ENCODE peak calls at places on chromosomes 3 and 15, in five cellular contexts. I is sigmoid colon, C is thoracic aorta, W is stomach, X is neural progenitor cell. Z is an unnamed sample.

GRCh38 chr15:78915341-78916087 is 29.3 kb downstream of the CTSH start:
- DNase-seq in W (no peak), C (no peak), I (peak), X (no peak), Z (peak)

GRCh38 chr3:23105048-23105447 is 98.1 kb upstream of the UBE2E2 start:
- DNase-seq in I (no peak), C (no peak), W (no peak), X (no peak), Z (no peak)

GRCh38 chr3:42024578-42025387 is 62.9 kb upstream of the ULK4 start:
- DNase-seq in C (no peak), W (no peak), X (peak), I (no peak), Z (no peak)

GRCh38 chr3:97823081-97823480 is 1.3 kb downstream of the CRYBG3 start:
- DNase-seq in I (no peak), X (no peak), C (no peak), W (no peak), Z (no peak)

GRCh38 chr15:33028495-33028894 is 166.0 kb downstream of the FMN1 start:
- DNase-seq in I (no peak), X (no peak), W (no peak), C (no peak), Z (no peak)

GRCh38 chr3:161781381-161781780 is 284.8 kb downstream of the OTOL1 start:
- DNase-seq in X (no peak), W (no peak), I (no peak), C (no peak), Z (no peak)

GRCh38 chr15:55742927-55743614 is at the start of gene PRTG:
- DNase-seq in W (peak), I (peak), X (peak), C (peak), Z (peak)

GRCh38 chr3:9915252-9916141 is 1.4 kb upstream of the IL17RC start:
- DNase-seq in C (no peak), W (peak), X (peak), I (peak), Z (peak)

GRCh38 chr3:14457481-14457880 is 55.1 kb downstream of the SLC6A6 start:
- DNase-seq in I (no peak), C (no peak), X (no peak), W (no peak), Z (no peak)

GRCh38 chr3:179069762-179070390 is 1.7 kb downstream of the ZMAT3 start:
- DNase-seq in W (no peak), X (no peak), I (no peak), C (no peak), Z (no peak)

GRCh38 chr3:159244927-159245326 is 443.1 kb downstream of the MFSD1 start:
- DNase-seq in C (no peak), X (no peak), I (no peak), W (no peak), Z (no peak)

GRCh38 chr3:100257601-100258000 is 3.2 kb upstream of the TBC1D23 start:
- DNase-seq in C (no peak), W (no peak), X (no peak), I (no peak), Z (no peak)

GRCh38 chr15:32717290-32718081 is at the start of gene GREM1:
- DNase-seq in I (peak), C (no peak), X (peak), W (no peak), Z (no peak)

GRCh38 chr3:185488465-185488864 is 10.4 kb downstream of the TMEM41A start:
- DNase-seq in W (no peak), C (no peak), X (no peak), I (no peak), Z (no peak)

GRCh38 chr3:85821130-85821756 is 862.5 kb downstream of the CADM2 start:
- DNase-seq in W (peak), I (no peak), X (peak), C (no peak), Z (no peak)

GRCh38 chr15:77486542-77487478 is 66.1 kb downstream of the HMG20A start:
- DNase-seq in X (no peak), I (no peak), W (no peak), C (no peak), Z (no peak)

GRCh38 chr3:73623996-73624362 is 762 bp downstream of the PDZRN3 start:
- DNase-seq in W (peak), I (peak), C (no peak), X (peak), Z (peak)

GRCh38 chr3:65356331-65357286 is 668.8 kb upstream of the ADAMTS9 start:
- DNase-seq in C (no peak), W (no peak), I (no peak), X (peak), Z (no peak)

GRCh38 chr3:190807719-190808375 is 54.6 kb downstream of the GMNC start:
- DNase-seq in I (no peak), C (no peak), W (peak), X (no peak), Z (no peak)

GRCh38 chr3:69665026-69665739 is 74.1 kb upstream of the MITF start:
- DNase-seq in C (no peak), W (peak), I (no peak), X (no peak), Z (no peak)

GRCh38 chr3:142576792-142577191 is 1.7 kb downstream of the ATR start:
- DNase-seq in X (no peak), W (no peak), I (no peak), C (no peak), Z (no peak)

GRCh38 chr3:133115178-133115577 is 77.0 kb downstream of the TMEM108 start:
- DNase-seq in X (no peak), W (no peak), I (no peak), C (no peak), Z (no peak)

GRCh38 chr3:174397848-174398247 is 461.3 kb upstream of the NAALADL2 start:
- DNase-seq in C (no peak), X (no peak), I (no peak), W (no peak), Z (no peak)

GRCh38 chr3:187996609-187997008 is 157.3 kb upstream of the LPP start:
- DNase-seq in I (no peak), X (no peak), C (no peak), W (no peak), Z (no peak)

GRCh38 chr3:172042136-172042535 is 2.8 kb downstream of the FNDC3B start:
- DNase-seq in I (no peak), W (no peak), C (no peak), X (no peak), Z (no peak)
- H3K4me3 ChIP-seq in I (peak), W (peak), C (peak), X (peak), Z (peak)

GRCh38 chr3:82643948-82644347 is 882.5 kb upstream of the GBE1 start:
- DNase-seq in C (no peak), W (no peak), I (no peak), X (peak), Z (no peak)
- TF ChIP-seq CTCF in C (no peak), W (no peak), I (no peak), X (peak), Z (no peak)

GRCh38 chr15:92395176-92395521 is 1.5 kb downstream of the ST8SIA2 start:
- DNase-seq in I (no peak), W (no peak), C (no peak), X (peak), Z (no peak)
- H3K4me3 ChIP-seq in I (no peak), W (peak), C (no peak), X (peak), Z (no peak)

GRCh38 chr3:112654492-112654891 is 13.5 kb upstream of the CCDC80 start:
- DNase-seq in W (no peak), C (no peak), I (no peak), X (no peak), Z (no peak)

GRCh38 chr3:112656045-112656444 is 15.1 kb upstream of the CCDC80 start:
- DNase-seq in W (no peak), X (no peak), C (no peak), I (no peak), Z (no peak)

GRCh38 chr3:112653209-112653871 is 12.4 kb upstream of the CCDC80 start:
- DNase-seq in X (no peak), W (no peak), I (peak), C (no peak), Z (peak)

GRCh38 chr3:112653881-112654300 is 12.9 kb upstream of the CCDC80 start:
- DNase-seq in X (no peak), C (no peak), W (no peak), I (peak), Z (no peak)

GRCh38 chr3:112654979-112655378 is 14.0 kb upstream of the CCDC80 start:
- DNase-seq in W (no peak), X (no peak), I (no peak), C (no peak), Z (no peak)
- TF ChIP-seq CTCF in W (no peak), X (peak), I (no peak), C (no peak), Z (no peak)